ENCODE peak calls at places on chromosomes 2 and 18, in nine cellular contexts. One of them, this sample, is unnamed.

GRCh38 chr2:6845903-6846302 is 19.8 kb downstream of the CMPK2 start:
- DNase-seq in islet precursor cell: no peak
- DNase-seq in AML-193: peak
- DNase-seq in epithelial cell of esophagus: no peak
- DNase-seq in stimulated activated CD4-positive, alpha-beta T cell treated with anti-CD3 and anti-CD28 coated beads, Interleukin-1b, Interleukin-23, amount 100 ng/mL, for 4 hours: no peak
- DNase-seq in ovary: no peak
- DNase-seq in lung: no peak
- DNase-seq in mesenchymal stem cell: no peak
- DNase-seq in iris pigment epithelial cell: no peak
- DNase-seq in this sample: no peak

GRCh38 chr2:17257194-17257909 is 260.9 kb downstream of the RAD51AP2 start:
- DNase-seq in islet precursor cell: no peak
- DNase-seq in AML-193: no peak
- DNase-seq in epithelial cell of esophagus: peak
- DNase-seq in stimulated activated CD4-positive, alpha-beta T cell treated with anti-CD3 and anti-CD28 coated beads, Interleukin-1b, Interleukin-23, amount 100 ng/mL, for 4 hours: no peak
- DNase-seq in ovary: no peak
- DNase-seq in lung: no peak
- DNase-seq in mesenchymal stem cell: peak
- DNase-seq in iris pigment epithelial cell: peak
- DNase-seq in this sample: no peak

GRCh38 chr2:64548795-64549194 is 24.7 kb downstream of the AFTPH start:
- DNase-seq in islet precursor cell: no peak
- DNase-seq in AML-193: peak
- DNase-seq in epithelial cell of esophagus: no peak
- DNase-seq in stimulated activated CD4-positive, alpha-beta T cell treated with anti-CD3 and anti-CD28 coated beads, Interleukin-1b, Interleukin-23, amount 100 ng/mL, for 4 hours: no peak
- DNase-seq in ovary: no peak
- DNase-seq in lung: no peak
- DNase-seq in mesenchymal stem cell: no peak
- DNase-seq in iris pigment epithelial cell: no peak
- DNase-seq in this sample: no peak

GRCh38 chr2:201130524-201131186 is 14.7 kb downstream of the CFLAR start:
- DNase-seq in islet precursor cell: no peak
- DNase-seq in AML-193: no peak
- DNase-seq in epithelial cell of esophagus: peak
- DNase-seq in stimulated activated CD4-positive, alpha-beta T cell treated with anti-CD3 and anti-CD28 coated beads, Interleukin-1b, Interleukin-23, amount 100 ng/mL, for 4 hours: no peak
- DNase-seq in ovary: no peak
- DNase-seq in lung: no peak
- DNase-seq in mesenchymal stem cell: peak
- DNase-seq in iris pigment epithelial cell: peak
- DNase-seq in this sample: no peak

GRCh38 chr2:223123859-223124610 is 72.0 kb downstream of the KCNE4 start:
- DNase-seq in islet precursor cell: no peak
- DNase-seq in AML-193: no peak
- DNase-seq in epithelial cell of esophagus: no peak
- DNase-seq in stimulated activated CD4-positive, alpha-beta T cell treated with anti-CD3 and anti-CD28 coated beads, Interleukin-1b, Interleukin-23, amount 100 ng/mL, for 4 hours: no peak
- DNase-seq in ovary: no peak
- DNase-seq in lung: no peak
- DNase-seq in mesenchymal stem cell: peak
- DNase-seq in iris pigment epithelial cell: no peak
- DNase-seq in this sample: no peak

GRCh38 chr2:224847961-224848850 is 132.0 kb upstream of the CCDC195 start:
- DNase-seq in islet precursor cell: no peak
- DNase-seq in AML-193: no peak
- DNase-seq in epithelial cell of esophagus: peak
- DNase-seq in stimulated activated CD4-positive, alpha-beta T cell treated with anti-CD3 and anti-CD28 coated beads, Interleukin-1b, Interleukin-23, amount 100 ng/mL, for 4 hours: no peak
- DNase-seq in ovary: peak
- DNase-seq in lung: peak
- DNase-seq in mesenchymal stem cell: peak
- DNase-seq in iris pigment epithelial cell: peak
- DNase-seq in this sample: peak

GRCh38 chr2:217166241-217166640 is 306.4 kb upstream of the TNP1 start:
- DNase-seq in islet precursor cell: no peak
- DNase-seq in AML-193: peak
- DNase-seq in epithelial cell of esophagus: peak
- DNase-seq in stimulated activated CD4-positive, alpha-beta T cell treated with anti-CD3 and anti-CD28 coated beads, Interleukin-1b, Interleukin-23, amount 100 ng/mL, for 4 hours: no peak
- DNase-seq in ovary: no peak
- DNase-seq in lung: no peak
- DNase-seq in mesenchymal stem cell: peak
- DNase-seq in iris pigment epithelial cell: peak
- DNase-seq in this sample: no peak

GRCh38 chr2:203705184-203705583 is 1.3 kb upstream of the CD28 start:
- DNase-seq in islet precursor cell: no peak
- DNase-seq in AML-193: no peak
- DNase-seq in epithelial cell of esophagus: no peak
- DNase-seq in stimulated activated CD4-positive, alpha-beta T cell treated with anti-CD3 and anti-CD28 coated beads, Interleukin-1b, Interleukin-23, amount 100 ng/mL, for 4 hours: no peak
- DNase-seq in ovary: no peak
- DNase-seq in lung: no peak
- DNase-seq in mesenchymal stem cell: no peak
- DNase-seq in iris pigment epithelial cell: no peak
- DNase-seq in this sample: no peak

GRCh38 chr18:23519725-23520124 is 16.4 kb downstream of the RMC1 start:
- DNase-seq in islet precursor cell: no peak
- DNase-seq in AML-193: no peak
- DNase-seq in epithelial cell of esophagus: no peak
- DNase-seq in stimulated activated CD4-positive, alpha-beta T cell treated with anti-CD3 and anti-CD28 coated beads, Interleukin-1b, Interleukin-23, amount 100 ng/mL, for 4 hours: no peak
- DNase-seq in ovary: no peak
- DNase-seq in lung: no peak
- DNase-seq in mesenchymal stem cell: peak
- DNase-seq in iris pigment epithelial cell: no peak
- DNase-seq in this sample: no peak

GRCh38 chr18:33837191-33837590 is 259.2 kb downstream of the ASXL3 start:
- DNase-seq in islet precursor cell: no peak
- DNase-seq in AML-193: no peak
- DNase-seq in epithelial cell of esophagus: peak
- DNase-seq in stimulated activated CD4-positive, alpha-beta T cell treated with anti-CD3 and anti-CD28 coated beads, Interleukin-1b, Interleukin-23, amount 100 ng/mL, for 4 hours: no peak
- DNase-seq in ovary: no peak
- DNase-seq in lung: no peak
- DNase-seq in mesenchymal stem cell: no peak
- DNase-seq in iris pigment epithelial cell: no peak
- DNase-seq in this sample: no peak

GRCh38 chr2:226791056-226791486 is 8.5 kb downstream of the IRS1 start:
- DNase-seq in islet precursor cell: peak
- DNase-seq in AML-193: peak
- DNase-seq in epithelial cell of esophagus: peak
- DNase-seq in stimulated activated CD4-positive, alpha-beta T cell treated with anti-CD3 and anti-CD28 coated beads, Interleukin-1b, Interleukin-23, amount 100 ng/mL, for 4 hours: peak
- DNase-seq in ovary: peak
- DNase-seq in lung: peak
- DNase-seq in mesenchymal stem cell: peak
- DNase-seq in iris pigment epithelial cell: peak
- DNase-seq in this sample: no peak

GRCh38 chr2:162317058-162317742 is 1.3 kb downstream of the IFIH1 start:
- DNase-seq in islet precursor cell: no peak
- DNase-seq in AML-193: no peak
- DNase-seq in epithelial cell of esophagus: no peak
- DNase-seq in stimulated activated CD4-positive, alpha-beta T cell treated with anti-CD3 and anti-CD28 coated beads, Interleukin-1b, Interleukin-23, amount 100 ng/mL, for 4 hours: no peak
- DNase-seq in ovary: no peak
- DNase-seq in lung: no peak
- DNase-seq in mesenchymal stem cell: no peak
- DNase-seq in iris pigment epithelial cell: no peak
- DNase-seq in this sample: no peak

GRCh38 chr2:237154050-237154638 is 68.5 kb downstream of the COPS8 start:
- DNase-seq in islet precursor cell: peak
- DNase-seq in AML-193: peak
- DNase-seq in epithelial cell of esophagus: peak
- DNase-seq in stimulated activated CD4-positive, alpha-beta T cell treated with anti-CD3 and anti-CD28 coated beads, Interleukin-1b, Interleukin-23, amount 100 ng/mL, for 4 hours: peak
- DNase-seq in ovary: peak
- DNase-seq in lung: no peak
- DNase-seq in mesenchymal stem cell: peak
- DNase-seq in iris pigment epithelial cell: peak
- DNase-seq in this sample: peak

GRCh38 chr2:84796798-84797197 is 84.1 kb downstream of the TRABD2A start:
- DNase-seq in islet precursor cell: no peak
- DNase-seq in AML-193: no peak
- DNase-seq in epithelial cell of esophagus: peak
- DNase-seq in stimulated activated CD4-positive, alpha-beta T cell treated with anti-CD3 and anti-CD28 coated beads, Interleukin-1b, Interleukin-23, amount 100 ng/mL, for 4 hours: no peak
- DNase-seq in ovary: no peak
- DNase-seq in lung: no peak
- DNase-seq in mesenchymal stem cell: no peak
- DNase-seq in iris pigment epithelial cell: no peak
- DNase-seq in this sample: no peak

GRCh38 chr2:157593411-157593810 is 35.3 kb downstream of the ACVR1C start:
- DNase-seq in islet precursor cell: no peak
- DNase-seq in AML-193: no peak
- DNase-seq in epithelial cell of esophagus: no peak
- DNase-seq in stimulated activated CD4-positive, alpha-beta T cell treated with anti-CD3 and anti-CD28 coated beads, Interleukin-1b, Interleukin-23, amount 100 ng/mL, for 4 hours: no peak
- DNase-seq in ovary: no peak
- DNase-seq in lung: no peak
- DNase-seq in mesenchymal stem cell: no peak
- DNase-seq in iris pigment epithelial cell: no peak
- DNase-seq in this sample: no peak

GRCh38 chr18:61173579-61173978 is 159.7 kb upstream of the CDH20 start:
- DNase-seq in islet precursor cell: no peak
- DNase-seq in AML-193: no peak
- DNase-seq in epithelial cell of esophagus: peak
- DNase-seq in stimulated activated CD4-positive, alpha-beta T cell treated with anti-CD3 and anti-CD28 coated beads, Interleukin-1b, Interleukin-23, amount 100 ng/mL, for 4 hours: no peak
- DNase-seq in ovary: no peak
- DNase-seq in lung: no peak
- DNase-seq in mesenchymal stem cell: no peak
- DNase-seq in iris pigment epithelial cell: no peak
- DNase-seq in this sample: no peak

GRCh38 chr2:74927617-74928016 is 30.8 kb upstream of the POLE4 start:
- DNase-seq in islet precursor cell: no peak
- DNase-seq in AML-193: no peak
- DNase-seq in epithelial cell of esophagus: no peak
- DNase-seq in stimulated activated CD4-positive, alpha-beta T cell treated with anti-CD3 and anti-CD28 coated beads, Interleukin-1b, Interleukin-23, amount 100 ng/mL, for 4 hours: no peak
- DNase-seq in ovary: no peak
- DNase-seq in lung: no peak
- DNase-seq in mesenchymal stem cell: no peak
- DNase-seq in iris pigment epithelial cell: no peak
- DNase-seq in this sample: no peak

GRCh38 chr2:119224391-119224972 is 848 bp downstream of the STEAP3 start:
- DNase-seq in islet precursor cell: no peak
- DNase-seq in AML-193: no peak
- DNase-seq in epithelial cell of esophagus: no peak
- DNase-seq in stimulated activated CD4-positive, alpha-beta T cell treated with anti-CD3 and anti-CD28 coated beads, Interleukin-1b, Interleukin-23, amount 100 ng/mL, for 4 hours: no peak
- DNase-seq in ovary: no peak
- DNase-seq in lung: no peak
- DNase-seq in mesenchymal stem cell: no peak
- DNase-seq in iris pigment epithelial cell: no peak
- DNase-seq in this sample: no peak

GRCh38 chr2:143128681-143129580 is at the start of gene ARHGAP15:
- DNase-seq in islet precursor cell: no peak
- DNase-seq in AML-193: peak
- DNase-seq in epithelial cell of esophagus: peak
- DNase-seq in stimulated activated CD4-positive, alpha-beta T cell treated with anti-CD3 and anti-CD28 coated beads, Interleukin-1b, Interleukin-23, amount 100 ng/mL, for 4 hours: peak
- DNase-seq in ovary: no peak
- DNase-seq in lung: no peak
- DNase-seq in mesenchymal stem cell: no peak
- DNase-seq in iris pigment epithelial cell: no peak
- DNase-seq in this sample: peak

This sample was measured in thyroid gland.